ENCODE peak calls at places on chromosomes 16 and 17, in four cellular contexts. P is A549, S is fibroblast of lung, C is sigmoid colon. V is an unnamed sample.

GRCh38 chr16:79295746-79296145 is 304.8 kb downstream of the MAF start:
- DNase-seq in P (no peak), S (no peak), C (no peak), V (no peak)

GRCh38 chr17:10062757-10063385 is 135.5 kb downstream of the GAS7 start:
- DNase-seq in P (no peak), S (no peak), C (peak; percentile 59), V (no peak)

GRCh38 chr16:704552-705380 is 835 bp downstream of the FBXL16 start:
- DNase-seq in P (no peak), S (no peak), C (no peak), V (no peak)

GRCh38 chr17:45235071-45236001 is 13.7 kb downstream of the FMNL1 start:
- DNase-seq in P (peak; percentile 93), S (peak; percentile 59), C (peak; percentile 88), V (no peak)

GRCh38 chr17:71974051-71974450 is 146.8 kb upstream of the SOX9 start:
- DNase-seq in P (no peak), S (no peak), C (no peak), V (no peak)

GRCh38 chr16:72072514-72073342 is 9.7 kb downstream of the HPR start:
- DNase-seq in P (no peak), S (peak; percentile 23), C (no peak), V (no peak)

GRCh38 chr17:76265624-76266243 is 586 bp downstream of the UBALD2 start:
- DNase-seq in P (no peak), S (peak; percentile 41), C (peak; percentile 86), V (no peak)

GRCh38 chr16:4179020-4179419 is 62.8 kb upstream of the ADCY9 start:
- DNase-seq in P (no peak), S (peak; percentile 26), C (no peak), V (no peak)

GRCh38 chr17:76561332-76561731 is 21.5 kb downstream of the PRCD start:
- DNase-seq in P (no peak), S (no peak), C (no peak), V (no peak)

GRCh38 chr17:76354747-76355310 is 1.1 kb upstream of the PRPSAP1 start:
- DNase-seq in P (no peak), S (no peak), C (no peak), V (no peak)

GRCh38 chr16:83952587-83952939 is 477 bp upstream of the OSGIN1 start:
- DNase-seq in P (peak; percentile 61), S (peak; percentile 72), C (no peak), V (peak; percentile 41)

GRCh38 chr17:55536205-55536604 is 25.0 kb upstream of the SMIM36 start:
- DNase-seq in P (no peak), S (no peak), C (no peak), V (no peak)

GRCh38 chr17:80916246-80916645 is 75.4 kb upstream of the CHMP6 start:
- DNase-seq in P (no peak), S (no peak), C (no peak), V (no peak)

GRCh38 chr17:18225562-18226283 is at the start of gene LLGL1:
- DNase-seq in P (no peak), S (peak; percentile 10), C (no peak), V (no peak)

GRCh38 chr16:68364601-68364998 is 53.8 kb downstream of the PRMT7 start:
- DNase-seq in P (no peak), S (peak; percentile 23), C (no peak), V (no peak)

GRCh38 chr17:10614536-10615155 is 42.5 kb downstream of the MYH3 start:
- DNase-seq in P (peak; percentile 77), S (peak; percentile 17), C (no peak), V (no peak)

GRCh38 chr16:88478889-88479794 is 26.1 kb downstream of the ZFPM1 start:
- DNase-seq in P (no peak), S (no peak), C (no peak), V (no peak)

GRCh38 chr16:3655791-3656490 is 1.4 kb downstream of the DNASE1 start:
- DNase-seq in P (no peak), S (no peak), C (peak; percentile 47), V (no peak)

GRCh38 chr17:67696853-67697505 is 20.8 kb upstream of the NOL11 start:
- DNase-seq in P (no peak), S (no peak), C (no peak), V (no peak)

GRCh38 chr16:84611041-84611440 is 6.8 kb downstream of the COTL1 start:
- DNase-seq in P (no peak), S (peak; percentile 52), C (no peak), V (no peak)

GRCh38 chr16:22006636-22007035 is 1.3 kb upstream of the MOSMO start:
- DNase-seq in P (no peak), S (no peak), C (no peak), V (no peak)

GRCh38 chr16:22005746-22006145 is 2.2 kb upstream of the MOSMO start:
- DNase-seq in P (no peak), S (no peak), C (no peak), V (no peak)

GRCh38 chr16:22008215-22009142 is 568 bp downstream of the MOSMO start:
- DNase-seq in P (peak; percentile 35), S (peak; percentile 20), C (peak; percentile 70), V (no peak)

GRCh38 chr16:22007159-22007508 is 777 bp upstream of the MOSMO start:
- DNase-seq in P (no peak), S (no peak), C (no peak), V (no peak)

GRCh38 chr16:22007509-22008214 is at the start of gene MOSMO:
- DNase-seq in P (peak; percentile 60), S (peak; percentile 67), C (peak; percentile 86), V (no peak)
- TF ChIP-seq CTCF in P (no peak), S (no peak), C (no peak), V (no peak)

GRCh38 chr17:50112694-50113093 is 17.3 kb downstream of the SAMD14 start:
- DNase-seq in P (no peak), S (no peak), C (no peak), V (no peak)
- TF ChIP-seq CTCF in P (no peak), S (no peak), C (no peak), V (no peak)

GRCh38 chr17:7824021-7824924 is 9.7 kb upstream of the KDM6B start:
- DNase-seq in P (no peak), S (no peak), C (peak; percentile 66), V (no peak)

GRCh38 chr17:7823581-7824001 is 10.4 kb upstream of the KDM6B start:
- DNase-seq in P (no peak), S (no peak), C (no peak), V (no peak)

GRCh38 chr17:7822126-7822525 is 11.9 kb upstream of the KDM6B start:
- DNase-seq in P (no peak), S (no peak), C (no peak), V (no peak)

GRCh38 chr17:7820231-7820630 is 13.8 kb upstream of the KDM6B start:
- DNase-seq in P (no peak), S (no peak), C (no peak), V (no peak)

DNA sequence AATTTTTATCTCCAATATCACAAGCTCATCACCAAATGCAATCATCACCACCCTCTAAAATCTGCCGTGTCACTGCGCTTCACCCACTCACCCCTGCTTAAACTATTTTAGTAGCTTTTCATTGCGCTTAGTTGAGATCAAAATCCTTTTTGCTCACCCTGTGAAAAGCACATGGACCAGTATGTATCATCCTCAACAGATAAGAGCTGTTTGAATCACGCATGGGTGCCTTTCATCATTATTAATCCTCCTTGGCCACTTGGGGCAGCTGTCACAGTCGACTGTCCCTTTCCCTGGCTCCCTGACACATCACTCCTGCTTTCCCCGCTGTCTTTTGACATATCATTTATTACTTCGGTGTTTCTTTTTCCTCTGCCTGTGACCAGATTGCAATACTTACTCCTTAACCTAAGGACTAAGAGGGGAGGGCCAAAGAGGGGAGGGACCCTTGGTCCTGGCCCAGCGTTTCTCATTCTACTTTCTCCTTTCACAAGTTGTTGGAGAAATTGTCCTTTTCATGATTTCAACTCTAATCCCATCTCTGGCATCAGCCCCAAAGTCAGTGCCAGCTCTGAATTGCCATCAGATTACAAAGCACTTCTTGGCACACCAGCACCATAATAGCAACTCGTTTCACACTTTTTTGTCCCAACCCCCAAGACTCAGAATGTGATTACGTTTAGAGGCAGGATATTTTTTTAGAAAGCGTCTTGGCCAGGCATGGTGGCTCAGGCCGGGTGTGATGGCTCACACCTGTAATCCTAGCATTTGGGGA is 8.6 kb upstream of the KDM6B start:
- DNase-seq in P (peak; percentile 67), S (peak; percentile 5), C (peak; percentile 32), V (no peak)
- TF ChIP-seq CTCF in P (no peak), S (no peak), C (no peak), V (no peak)

GRCh38 chr16:1884155-1884760 is 12.3 kb upstream of the MEIOB start:
- DNase-seq in P (peak; percentile 72), S (no peak), C (no peak), V (no peak)
- TF ChIP-seq CTCF in P (no peak), S (no peak), C (no peak), V (no peak)

DNA sequence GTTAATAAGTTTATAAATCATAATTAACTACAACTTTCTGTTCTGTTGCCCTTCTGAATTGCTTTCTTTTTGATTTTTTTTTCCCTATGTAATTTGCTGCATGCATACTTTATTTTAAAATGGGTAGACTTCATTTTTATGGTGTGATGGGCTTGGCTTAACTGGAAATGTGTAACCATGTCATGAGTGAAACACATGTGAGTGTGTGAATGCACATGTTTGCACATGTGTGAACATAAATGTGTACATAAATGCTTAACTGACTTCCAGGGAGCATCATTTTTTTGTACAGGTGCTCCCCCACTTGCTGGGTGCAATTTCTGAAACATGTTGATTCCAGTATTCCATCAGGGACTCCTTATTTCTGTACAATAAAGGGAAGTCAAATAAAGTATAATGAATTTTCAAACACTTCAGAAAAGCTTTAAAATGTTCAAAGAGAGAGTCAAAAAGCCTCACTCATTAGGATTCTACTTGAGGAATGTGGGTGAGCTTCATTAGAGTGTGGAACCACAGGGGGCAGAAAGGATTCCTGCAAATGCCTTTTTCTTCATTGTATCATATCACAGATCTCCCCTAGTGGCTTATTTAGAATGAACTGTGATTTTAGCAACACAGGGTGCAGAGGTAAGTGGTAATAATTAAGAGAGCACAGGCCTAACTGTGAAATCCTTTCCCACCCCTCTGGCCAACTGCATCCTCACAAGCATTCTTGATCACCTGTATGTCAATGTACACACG is 31.7 kb upstream of the CDH11 start:
- DNase-seq in P (no peak), S (no peak), C (no peak), V (no peak)
- TF ChIP-seq CTCF in P (no peak), S (no peak), C (no peak), V (no peak)

GRCh38 chr16:70467113-70467512 is 12.7 kb downstream of the FCSK start:
- DNase-seq in P (no peak), S (no peak), C (no peak), V (no peak)
- TF ChIP-seq CTCF in P (no peak), S (no peak), C (no peak), V (no peak)